ENCODE peak calls at places on chromosomes 5 and 9, in eight cellular contexts. Z, V, G, J, L, O, K and W are unnamed samples.
A peak's percentile ranks its signal among the peaks of the same experiment; 100 is the strongest.

GRCh38 chr5:17216974-17217325 is 481 bp upstream of the BASP1 start:
- DNase-seq in J (peak; percentile 51), K (no peak), G (peak; percentile 78), O (no peak), L (peak; percentile 86), V (no peak), Z (peak; percentile 61), W (peak; percentile 61)

GRCh38 chr5:147818290-147818689 is 13.2 kb downstream of the SPINK1 start:
- DNase-seq in L (peak; percentile 9), K (no peak), G (peak; percentile 7), J (no peak), V (no peak), Z (no peak), O (no peak), W (no peak)

GRCh38 chr5:128597151-128597550 is 59.1 kb upstream of the FBN2 start:
- DNase-seq in O (no peak), V (no peak), L (peak; percentile 16), Z (no peak), K (no peak), G (no peak), J (no peak), W (no peak)

GRCh38 chr9:16721972-16722371 is 148.5 kb downstream of the BNC2 start:
- DNase-seq in O (peak; percentile 56), L (no peak), Z (peak; percentile 91), V (no peak), J (peak; percentile 30), K (no peak), G (no peak), W (no peak)

GRCh38 chr5:31569065-31569464 is 37.0 kb downstream of the C5orf22 start:
- DNase-seq in J (no peak), L (no peak), V (no peak), Z (no peak), G (no peak), K (no peak), O (no peak), W (no peak)

GRCh38 chr5:148205044-148205813 is 2.4 kb downstream of the SPINK6 start:
- DNase-seq in G (no peak), O (no peak), Z (no peak), J (no peak), K (no peak), L (no peak), V (no peak), W (no peak)

GRCh38 chr5:166708271-166708670 is 1583.2 kb upstream of the WWC1 start:
- DNase-seq in K (no peak), Z (no peak), L (no peak), V (no peak), J (no peak), G (no peak), O (no peak), W (no peak)

GRCh38 chr9:108603141-108603540 is 252.6 kb downstream of the ACTL7B start:
- DNase-seq in V (peak; percentile 34), Z (no peak), J (no peak), K (no peak), G (no peak), L (no peak), O (no peak), W (no peak)

GRCh38 chr5:126120939-126121338 is 302.3 kb upstream of the GRAMD2B start:
- DNase-seq in Z (no peak), V (no peak), K (no peak), G (no peak), L (no peak), J (no peak), O (no peak), W (no peak)

GRCh38 chr5:119179857-119180641 is 109.2 kb downstream of the DMXL1 start:
- DNase-seq in L (no peak), V (no peak), K (no peak), Z (no peak), G (no peak), O (no peak), J (peak; percentile 52), W (no peak)

GRCh38 chr5:181188700-181189362 is 16.2 kb downstream of the TRIM7 start:
- DNase-seq in O (peak; percentile 86), Z (peak; percentile 82), K (no peak), G (peak; percentile 68), V (peak; percentile 48), L (peak; percentile 86), J (peak; percentile 66), W (peak; percentile 80)

GRCh38 chr5:166433679-166434078 is 1857.8 kb upstream of the WWC1 start:
- DNase-seq in J (no peak), Z (no peak), V (no peak), K (no peak), G (no peak), O (no peak), L (no peak), W (no peak)

GRCh38 chr5:65742565-65743231 is 20.7 kb downstream of the NLN start:
- DNase-seq in K (no peak), L (peak; percentile 48), V (no peak), O (peak; percentile 74), G (peak; percentile 35), Z (no peak), J (peak; percentile 91), W (no peak)

DNA sequence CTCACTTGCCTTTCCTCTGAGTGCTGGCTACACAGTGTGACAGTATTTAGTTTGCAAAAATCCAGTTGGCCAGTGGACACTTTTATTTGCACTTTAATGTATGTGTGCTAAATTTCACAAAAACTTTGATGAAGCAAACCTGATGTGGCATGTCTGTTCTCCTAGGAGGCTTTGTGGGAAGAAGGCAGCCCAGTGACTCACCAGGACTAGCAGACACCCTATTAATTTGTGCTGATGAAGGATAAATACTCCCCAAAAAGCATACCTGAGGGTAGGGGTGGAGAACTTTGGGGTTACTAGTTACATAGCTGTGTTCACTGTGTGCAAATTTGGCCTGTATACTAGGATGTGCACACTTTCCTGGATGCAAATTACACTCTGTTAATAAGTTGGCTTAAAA is 39.3 kb upstream of the IPPK start:
- DNase-seq in K (no peak), Z (no peak), V (no peak), J (no peak), L (no peak), G (no peak), O (no peak), W (no peak)
- H3K36me3 ChIP-seq in K (no peaks in the 10 kb centered on the region), Z (no peaks in the 10 kb centered on the region), V (peaks cover 18% of the 10 kb centered on the region), J (peaks cover 24% of the 10 kb centered on the region), L (no peaks in the 10 kb centered on the region), G (peaks cover 24% of the 10 kb centered on the region), O (peaks cover 10% of the 10 kb centered on the region), W (peaks cover 12% of the 10 kb centered on the region)

GRCh38 chr9:124403246-124403645 is 12.0 kb downstream of the PSMB7 start:
- DNase-seq in V (no peak), J (no peak), O (no peak), G (no peak), K (no peak), Z (no peak), L (no peak), W (no peak)

GRCh38 chr9:124395826-124396225 is 19.4 kb downstream of the PSMB7 start:
- DNase-seq in J (peak; percentile 46), L (no peak), Z (no peak), K (no peak), O (no peak), G (no peak), V (no peak), W (no peak)

GRCh38 chr9:124398191-124398590 is 17.1 kb downstream of the PSMB7 start:
- DNase-seq in J (no peak), K (no peak), G (no peak), L (peak; percentile 71), Z (no peak), O (no peak), V (no peak), W (no peak)

GRCh38 chr9:124399999-124400940 is 15.0 kb downstream of the PSMB7 start:
- DNase-seq in G (no peak), J (peak; percentile 44), Z (no peak), K (no peak), L (peak; percentile 48), V (no peak), O (no peak), W (no peak)

GRCh38 chr9:124399323-124399962 is 15.8 kb downstream of the PSMB7 start:
- DNase-seq in J (peak; percentile 67), K (no peak), V (peak; percentile 31), O (no peak), G (no peak), L (peak; percentile 80), Z (no peak), W (no peak)
- TF ChIP-seq CTCF in J (peak; percentile 4), K (no peak), V (no peak), O (no peak), G (peak; percentile 37), L (peak; percentile 30), Z (no peak), W (no peak)

GRCh38 chr5:61450170-61450815 is 118.2 kb downstream of the ZSWIM6 start:
- DNase-seq in O (peak; percentile 88), Z (no peak), K (peak; percentile 39), G (no peak), L (no peak), V (no peak), J (peak; percentile 91), W (no peak)

GRCh38 chr5:61447780-61448495 is 115.9 kb downstream of the ZSWIM6 start:
- DNase-seq in Z (no peak), L (no peak), J (no peak), V (no peak), K (no peak), O (no peak), G (no peak), W (no peak)

GRCh38 chr5:61450880-61451279 is 118.8 kb downstream of the ZSWIM6 start:
- DNase-seq in V (no peak), L (no peak), J (peak; percentile 51), G (no peak), O (peak; percentile 83), K (peak; percentile 17), Z (no peak), W (peak; percentile 32)

GRCh38 chr5:61455179-61456006 is 123.3 kb downstream of the ZSWIM6 start:
- DNase-seq in J (no peak), K (no peak), Z (no peak), G (peak; percentile 23), O (no peak), L (peak; percentile 29), V (no peak), W (no peak)

DNA sequence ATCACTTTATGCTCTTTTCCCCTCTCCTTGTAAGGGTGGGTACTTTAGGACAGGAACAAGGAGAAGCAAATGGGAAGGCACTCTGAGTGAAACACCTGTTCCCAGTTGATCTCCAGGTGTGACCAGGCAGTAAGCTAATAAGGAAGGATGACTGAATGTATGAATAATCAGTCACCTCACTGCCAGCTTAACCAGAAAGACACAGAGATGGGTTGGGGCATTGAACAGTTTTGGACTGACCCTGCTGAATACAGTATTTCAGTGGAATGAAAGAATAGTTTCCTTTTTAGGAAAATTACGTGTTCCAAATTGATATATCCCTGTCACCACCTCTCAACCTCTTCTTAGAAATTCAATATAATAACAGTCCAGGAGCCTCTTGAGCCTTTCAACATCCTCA is 117.7 kb downstream of the ZSWIM6 start:
- DNase-seq in K (no peak), V (no peak), J (no peak), O (no peak), G (no peak), Z (no peak), L (no peak), W (no peak)
- H3K36me3 ChIP-seq in K (no peaks in the 10 kb centered on the region), V (no peaks in the 10 kb centered on the region), J (peaks cover 2% of the 10 kb centered on the region), O (no peaks in the 10 kb centered on the region), G (no peaks in the 10 kb centered on the region), Z (no peaks in the 10 kb centered on the region), L (no peaks in the 10 kb centered on the region), W (no peaks in the 10 kb centered on the region)

DNA sequence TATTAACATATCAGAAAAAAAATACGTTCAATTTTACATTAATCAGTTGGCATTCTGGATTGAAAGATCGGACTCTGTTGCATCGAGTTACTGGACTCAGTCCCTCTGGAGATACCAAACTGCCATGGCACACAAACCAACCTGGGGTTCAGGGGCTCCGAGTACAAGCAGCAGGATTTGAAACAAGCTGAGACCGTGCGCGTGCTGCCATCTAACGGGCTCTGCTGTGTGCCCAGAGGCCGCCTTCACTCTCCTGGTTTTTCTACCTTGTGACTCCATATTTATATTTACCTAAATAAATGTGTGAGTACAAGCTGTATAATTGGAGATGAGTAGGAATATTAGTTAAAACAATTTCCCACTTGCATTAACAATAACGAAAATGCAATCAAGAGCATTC is 48.2 kb downstream of the ANXA1 start:
- DNase-seq in G (peak; percentile 27), V (no peak), K (no peak), L (peak; percentile 68), O (peak; percentile 25), J (no peak), Z (no peak), W (no peak)
- TF ChIP-seq CTCF in G (peak; percentile 20), V (no peak), K (peak; percentile 79), L (peak; percentile 58), O (peak; percentile 45), J (no peak), Z (no peak), W (no peak)